ENCODE peak calls at places on chromosomes 11 and 22, in ten cellular contexts. V, F, C, H, J, X, L, W, M and S are unnamed samples.

GRCh38 chr11:133065847-133066485 is 466.3 kb downstream of the OPCML start:
- DNase-seq in V (no peak), F (no peak), C (no peak), H (no peak), J (no peak), X (no peak), L (no peak), W (no peak), M (no peak), S (no peak)

GRCh38 chr11:104700609-104701008 is 197.7 kb downstream of the CASP12 start:
- DNase-seq in V (no peak), F (no peak), C (peak), H (no peak), J (no peak), X (peak), L (no peak), W (no peak), M (no peak), S (no peak)

GRCh38 chr22:46058591-46059519 is 81.9 kb upstream of the WNT7B start:
- DNase-seq in V (no peak), F (peak), C (peak), H (peak), J (no peak), X (no peak), L (no peak), W (peak), M (peak), S (no peak)

GRCh38 chr11:74641905-74642304 is 49.5 kb downstream of the POLD3 start:
- DNase-seq in V (no peak), F (no peak), C (no peak), H (no peak), J (no peak), X (no peak), L (no peak), W (no peak), M (no peak), S (no peak)

GRCh38 chr11:31861011-31861410 is 49.9 kb upstream of the PAX6 start:
- DNase-seq in V (no peak), F (no peak), C (no peak), H (no peak), J (no peak), X (no peak), L (no peak), W (no peak), M (no peak), S (no peak)

GRCh38 chr22:36156515-36157419 is 3.8 kb downstream of the APOL3 start:
- DNase-seq in V (peak), F (peak), C (peak), H (peak), J (peak), X (peak), L (peak), W (peak), M (peak), S (peak)

GRCh38 chr11:128530119-128531091 is 57.0 kb downstream of the ETS1 start:
- DNase-seq in V (no peak), F (no peak), C (peak), H (no peak), J (peak), X (peak), L (no peak), W (no peak), M (no peak), S (no peak)

GRCh38 chr11:6219359-6219758 is 14.0 kb downstream of the C11orf42 start:
- DNase-seq in V (no peak), F (no peak), C (peak), H (peak), J (peak), X (peak), L (peak), W (no peak), M (no peak), S (no peak)

GRCh38 chr11:18310800-18311340 is 11.1 kb downstream of the HPS5 start:
- DNase-seq in V (no peak), F (no peak), C (peak), H (peak), J (no peak), X (peak), L (no peak), W (no peak), M (no peak), S (no peak)

GRCh38 chr11:46242961-46243795 is 34.3 kb upstream of the CREB3L1 start:
- DNase-seq in V (peak), F (peak), C (peak), H (peak), J (peak), X (peak), L (peak), W (peak), M (peak), S (peak)

GRCh38 chr22:39309881-39310714 is 9.3 kb downstream of the RPL3 start:
- DNase-seq in V (no peak), F (no peak), C (peak), H (no peak), J (no peak), X (peak), L (no peak), W (no peak), M (no peak), S (no peak)

GRCh38 chr11:13644997-13645667 is 23.3 kb upstream of the FAR1 start:
- DNase-seq in V (no peak), F (no peak), C (peak), H (no peak), J (no peak), X (no peak), L (peak), W (no peak), M (no peak), S (no peak)

GRCh38 chr22:17570851-17571631 is 7.7 kb downstream of the SLC25A18 start:
- DNase-seq in V (peak), F (peak), C (peak), H (peak), J (peak), X (peak), L (no peak), W (peak), M (peak), S (peak)

GRCh38 chr22:48840112-48840949 is 987.3 kb downstream of the BRD1 start:
- DNase-seq in V (no peak), F (no peak), C (no peak), H (no peak), J (no peak), X (no peak), L (no peak), W (no peak), M (peak), S (no peak)

GRCh38 chr11:114262681-114263509 is 33.3 kb upstream of the NNMT start:
- DNase-seq in V (peak), F (no peak), C (peak), H (peak), J (no peak), X (peak), L (peak), W (no peak), M (no peak), S (no peak)

GRCh38 chr11:3886985-3887384 is 31.5 kb downstream of the STIM1 start:
- DNase-seq in V (no peak), F (no peak), C (no peak), H (no peak), J (no peak), X (no peak), L (no peak), W (no peak), M (no peak), S (no peak)

GRCh38 chr11:56783448-56784041 is 35.0 kb upstream of the OR9G4 start:
- DNase-seq in V (peak), F (no peak), C (peak), H (no peak), J (no peak), X (peak), L (peak), W (no peak), M (no peak), S (no peak)

GRCh38 chr11:78651923-78652602 is 77.4 kb upstream of the NARS2 start:
- DNase-seq in V (no peak), F (no peak), C (no peak), H (no peak), J (no peak), X (no peak), L (no peak), W (peak), M (no peak), S (no peak)

GRCh38 chr11:86037743-86038142 is 31.1 kb downstream of the PICALM start:
- DNase-seq in V (no peak), F (no peak), C (no peak), H (no peak), J (no peak), X (no peak), L (no peak), W (no peak), M (no peak), S (no peak)

GRCh38 chr11:78314753-78315152 is 102.9 kb downstream of the GAB2 start:
- DNase-seq in V (peak), F (no peak), C (no peak), H (no peak), J (no peak), X (no peak), L (no peak), W (no peak), M (no peak), S (no peak)

GRCh38 chr11:95996621-95997020 is 72.7 kb upstream of the MTMR2 start:
- DNase-seq in V (no peak), F (no peak), C (no peak), H (no peak), J (no peak), X (no peak), L (no peak), W (no peak), M (no peak), S (no peak)

GRCh38 chr22:34243023-34243422 is 322.7 kb upstream of the LARGE1 start:
- DNase-seq in V (no peak), F (no peak), C (no peak), H (no peak), J (no peak), X (no peak), L (no peak), W (no peak), M (no peak), S (no peak)

GRCh38 chr22:44172370-44173108 is 8.2 kb upstream of the PARVG start:
- DNase-seq in V (no peak), F (no peak), C (no peak), H (no peak), J (peak), X (peak), L (no peak), W (no peak), M (peak), S (no peak)

DNA sequence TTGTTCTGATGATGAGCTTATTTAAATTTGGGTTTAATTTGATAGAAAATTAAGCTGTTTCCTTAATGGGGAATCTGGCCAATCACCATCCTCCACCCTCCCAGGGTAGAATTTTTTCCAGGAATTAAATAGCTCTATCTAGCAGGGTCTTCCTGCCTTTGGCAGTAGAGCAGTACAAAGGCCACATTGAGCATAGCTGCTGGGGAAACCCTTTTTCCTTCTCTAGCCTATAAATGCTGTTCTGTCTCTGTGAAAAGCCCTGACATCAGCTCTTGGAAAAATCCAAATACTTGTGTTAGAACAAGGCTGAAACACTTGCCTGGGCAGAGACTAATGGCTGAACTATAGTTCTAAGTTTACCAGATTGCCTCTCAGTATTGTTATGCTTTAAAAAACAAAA is 55.1 kb downstream of the ARHGEF12 start:
- DNase-seq in V (peak), F (no peak), C (no peak), H (no peak), J (no peak), X (no peak), L (peak), W (no peak), M (no peak), S (no peak)
- H3K27ac ChIP-seq in V (peak), F (no peak), C (no peak), H (peak), J (peak), X (no peak), L (no peak), W (no peak), M (no peak), S (peak)

GRCh38 chr22:19477321-19478085 is 1.5 kb downstream of the UFD1 start:
- DNase-seq in V (no peak), F (no peak), C (no peak), H (no peak), J (no peak), X (no peak), L (peak), W (no peak), M (no peak), S (no peak)
- H3K27ac ChIP-seq in V (peak), F (no peak), C (peak), H (no peak), J (peak), X (no peak), L (peak), W (peak), M (no peak), S (no peak)

DNA sequence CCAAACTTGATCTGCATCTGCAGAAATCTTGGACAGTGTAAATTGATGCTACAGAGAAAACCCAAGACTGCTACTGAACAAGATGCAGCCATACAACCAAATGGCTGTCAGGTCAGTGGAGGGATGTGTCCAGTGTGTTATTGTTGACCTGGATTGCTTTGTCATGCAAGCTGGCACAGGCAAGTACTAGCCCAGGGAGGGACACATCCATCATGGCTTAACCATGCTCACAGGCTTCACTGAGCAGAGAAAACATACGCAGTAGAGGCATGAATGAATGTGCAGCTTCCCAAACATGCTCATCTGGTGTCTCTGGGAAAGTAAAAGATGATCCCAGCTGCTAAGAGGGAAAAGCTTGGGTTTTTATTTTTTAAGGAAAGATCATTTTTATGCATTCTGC is 93.7 kb downstream of the MTNR1B start:
- DNase-seq in V (no peak), F (no peak), C (peak), H (no peak), J (no peak), X (no peak), L (no peak), W (no peak), M (no peak), S (no peak)
- H3K27ac ChIP-seq in V (no peak), F (no peak), C (no peak), H (no peak), J (no peak), X (no peak), L (no peak), W (no peak), M (no peak), S (no peak)

GRCh38 chr11:70611166-70611565 is 212.8 kb downstream of the CTTN start:
- DNase-seq in V (no peak), F (no peak), C (no peak), H (no peak), J (no peak), X (no peak), L (no peak), W (no peak), M (peak), S (no peak)

GRCh38 chr11:70608568-70609314 is 210.4 kb downstream of the CTTN start:
- DNase-seq in V (no peak), F (no peak), C (no peak), H (no peak), J (peak), X (peak), L (no peak), W (no peak), M (peak), S (no peak)

GRCh38 chr11:70612459-70613141 is 214.3 kb downstream of the CTTN start:
- DNase-seq in V (no peak), F (no peak), C (no peak), H (no peak), J (no peak), X (no peak), L (no peak), W (no peak), M (peak), S (no peak)

GRCh38 chr11:70611890-70612289 is 213.6 kb downstream of the CTTN start:
- DNase-seq in V (no peak), F (no peak), C (no peak), H (no peak), J (no peak), X (no peak), L (no peak), W (no peak), M (peak), S (no peak)

DNA sequence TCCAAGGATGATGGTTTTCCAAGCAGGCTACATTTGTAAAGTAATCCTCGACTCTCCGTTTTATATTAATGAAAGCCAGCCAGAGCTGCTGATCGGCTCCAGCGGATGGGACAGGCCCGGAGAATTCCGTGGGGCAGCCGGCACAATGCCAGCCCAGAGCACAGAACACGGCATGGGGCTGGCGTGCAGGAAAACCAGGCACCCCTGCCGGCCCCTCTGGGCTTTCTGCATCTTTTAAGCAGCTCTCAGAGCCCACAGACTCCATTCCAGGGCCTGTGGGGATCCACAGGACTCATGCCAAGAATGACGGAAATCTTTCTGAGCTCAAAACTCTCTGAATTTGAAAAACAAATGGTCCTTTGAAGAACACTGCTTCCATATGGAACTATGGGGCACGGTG is 212.2 kb downstream of the CTTN start:
- DNase-seq in V (no peak), F (no peak), C (no peak), H (no peak), J (peak), X (no peak), L (no peak), W (no peak), M (peak), S (peak)
- H3K27ac ChIP-seq in V (no peak), F (no peak), C (no peak), H (no peak), J (no peak), X (no peak), L (no peak), W (no peak), M (no peak), S (no peak)

GRCh38 chr22:50184004-50184461 is 1.7 kb upstream of the TRABD start:
- DNase-seq in V (peak), F (peak), C (no peak), H (peak), J (peak), X (no peak), L (no peak), W (no peak), M (peak), S (peak)

GRCh38 chr22:50186181-50186731 is 543 bp downstream of the TRABD start:
- DNase-seq in V (peak), F (no peak), C (no peak), H (no peak), J (peak), X (no peak), L (no peak), W (no peak), M (peak), S (no peak)

GRCh38 chr22:50186789-50187523 is 1.2 kb downstream of the TRABD start:
- DNase-seq in V (peak), F (no peak), C (peak), H (no peak), J (peak), X (no peak), L (no peak), W (no peak), M (peak), S (no peak)

GRCh38 chr22:50184541-50185383 is 951 bp upstream of the TRABD start:
- DNase-seq in V (no peak), F (no peak), C (no peak), H (no peak), J (no peak), X (no peak), L (no peak), W (no peak), M (peak), S (no peak)

DNA sequence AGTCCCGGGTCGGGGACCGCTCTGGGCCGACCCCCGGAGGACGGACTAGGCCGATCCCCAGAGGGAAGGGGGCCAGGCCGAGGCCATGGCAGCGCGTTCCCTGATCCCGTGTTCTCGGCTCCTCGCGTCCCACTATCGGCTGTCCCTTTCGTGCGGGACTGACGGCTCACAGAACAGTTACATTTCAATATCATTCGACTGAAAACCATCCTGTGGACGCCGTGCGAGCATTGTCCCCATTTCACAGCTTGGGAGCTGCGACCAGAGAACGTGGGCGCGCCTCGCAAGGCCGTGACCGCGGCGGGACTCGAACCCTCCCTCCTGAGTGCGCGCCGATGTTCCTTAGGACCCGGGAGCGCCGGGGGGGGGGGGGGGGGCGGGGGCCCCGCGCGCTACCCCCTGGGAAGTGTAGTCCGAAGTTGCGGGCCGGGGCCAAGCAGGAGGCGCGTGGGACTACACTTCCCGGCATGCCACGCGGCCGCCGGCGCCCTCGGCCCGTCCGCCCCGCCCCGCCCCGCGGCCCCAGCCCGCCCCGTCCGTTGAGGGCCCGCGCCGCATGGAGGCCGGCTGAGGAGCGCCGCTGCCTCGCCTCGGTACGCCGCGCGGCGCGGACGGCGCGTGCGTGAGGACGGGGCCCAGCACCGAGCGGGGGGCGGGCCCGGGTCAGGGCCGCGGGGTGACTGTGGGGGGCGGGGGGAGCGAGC is at the start of gene TRABD:
- DNase-seq in V (peak), F (peak), C (peak), H (peak), J (peak), X (peak), L (peak), W (peak), M (peak), S (peak)
- H3K27ac ChIP-seq in V (peak), F (peak), C (peak), H (peak), J (peak), X (no peak), L (peak), W (peak), M (no peak), S (peak)